ENCODE peak calls at places on chromosomes 7 and 10, in nine cellular contexts. One of them, this sample, is unnamed.

GRCh38 chr7:112757337-112757736 is 32.9 kb downstream of the TMEM168 start:
- DNase-seq in stimulated activated CD4-positive, alpha-beta T cell treated with anti-CD3 and anti-CD28 coated beads, Interleukin-1b, Interleukin-23, amount 100 ng/mL, for 48 hours: no peak
- DNase-seq in HCT116: no peak
- DNase-seq in NCI-H460: no peak
- DNase-seq in activated CD8-positive, alpha-beta T cell treated with anti-CD3 and anti-CD28 coated beads for 36 hours: no peak
- DNase-seq in lower lobe of right lung: no peak
- DNase-seq in DMS 273 treated with DMSO at 0.1 percent for 48 hours: no peak
- DNase-seq in coronary artery: no peak
- DNase-seq in retina: no peak
- DNase-seq in this sample: no peak

GRCh38 chr7:17843041-17843440 is 97.3 kb downstream of the SNX13 start:
- DNase-seq in stimulated activated CD4-positive, alpha-beta T cell treated with anti-CD3 and anti-CD28 coated beads, Interleukin-1b, Interleukin-23, amount 100 ng/mL, for 48 hours: no peak
- DNase-seq in HCT116: no peak
- DNase-seq in NCI-H460: no peak
- DNase-seq in activated CD8-positive, alpha-beta T cell treated with anti-CD3 and anti-CD28 coated beads for 36 hours: no peak
- DNase-seq in lower lobe of right lung: no peak
- DNase-seq in DMS 273 treated with DMSO at 0.1 percent for 48 hours: no peak
- DNase-seq in coronary artery: no peak
- DNase-seq in retina: no peak
- DNase-seq in this sample: no peak

GRCh38 chr7:151411551-151411950 is 1.7 kb upstream of the WDR86 start:
- DNase-seq in stimulated activated CD4-positive, alpha-beta T cell treated with anti-CD3 and anti-CD28 coated beads, Interleukin-1b, Interleukin-23, amount 100 ng/mL, for 48 hours: no peak
- DNase-seq in HCT116: no peak
- DNase-seq in NCI-H460: no peak
- DNase-seq in activated CD8-positive, alpha-beta T cell treated with anti-CD3 and anti-CD28 coated beads for 36 hours: no peak
- DNase-seq in lower lobe of right lung: no peak
- DNase-seq in DMS 273 treated with DMSO at 0.1 percent for 48 hours: no peak
- DNase-seq in coronary artery: no peak
- DNase-seq in retina: peak
- DNase-seq in this sample: no peak

GRCh38 chr10:26857991-26858706 is 2.6 kb downstream of the ABI1 start:
- DNase-seq in stimulated activated CD4-positive, alpha-beta T cell treated with anti-CD3 and anti-CD28 coated beads, Interleukin-1b, Interleukin-23, amount 100 ng/mL, for 48 hours: no peak
- DNase-seq in HCT116: no peak
- DNase-seq in NCI-H460: no peak
- DNase-seq in activated CD8-positive, alpha-beta T cell treated with anti-CD3 and anti-CD28 coated beads for 36 hours: no peak
- DNase-seq in lower lobe of right lung: no peak
- DNase-seq in DMS 273 treated with DMSO at 0.1 percent for 48 hours: no peak
- DNase-seq in coronary artery: no peak
- DNase-seq in retina: no peak
- DNase-seq in this sample: no peak

GRCh38 chr10:101577121-101577871 is 10.8 kb downstream of the POLL start:
- DNase-seq in stimulated activated CD4-positive, alpha-beta T cell treated with anti-CD3 and anti-CD28 coated beads, Interleukin-1b, Interleukin-23, amount 100 ng/mL, for 48 hours: no peak
- DNase-seq in HCT116: no peak
- DNase-seq in NCI-H460: no peak
- DNase-seq in activated CD8-positive, alpha-beta T cell treated with anti-CD3 and anti-CD28 coated beads for 36 hours: no peak
- DNase-seq in lower lobe of right lung: no peak
- DNase-seq in DMS 273 treated with DMSO at 0.1 percent for 48 hours: no peak
- DNase-seq in coronary artery: no peak
- DNase-seq in retina: no peak
- DNase-seq in this sample: no peak

GRCh38 chr7:33773053-33773452 is 132.3 kb upstream of the BMPER start:
- DNase-seq in stimulated activated CD4-positive, alpha-beta T cell treated with anti-CD3 and anti-CD28 coated beads, Interleukin-1b, Interleukin-23, amount 100 ng/mL, for 48 hours: no peak
- DNase-seq in HCT116: no peak
- DNase-seq in NCI-H460: no peak
- DNase-seq in activated CD8-positive, alpha-beta T cell treated with anti-CD3 and anti-CD28 coated beads for 36 hours: no peak
- DNase-seq in lower lobe of right lung: no peak
- DNase-seq in DMS 273 treated with DMSO at 0.1 percent for 48 hours: no peak
- DNase-seq in coronary artery: no peak
- DNase-seq in retina: no peak
- DNase-seq in this sample: no peak

GRCh38 chr7:128153436-128153835 is 87.6 kb upstream of the LEP start:
- DNase-seq in stimulated activated CD4-positive, alpha-beta T cell treated with anti-CD3 and anti-CD28 coated beads, Interleukin-1b, Interleukin-23, amount 100 ng/mL, for 48 hours: no peak
- DNase-seq in HCT116: no peak
- DNase-seq in NCI-H460: no peak
- DNase-seq in activated CD8-positive, alpha-beta T cell treated with anti-CD3 and anti-CD28 coated beads for 36 hours: no peak
- DNase-seq in lower lobe of right lung: no peak
- DNase-seq in DMS 273 treated with DMSO at 0.1 percent for 48 hours: no peak
- DNase-seq in coronary artery: peak
- DNase-seq in retina: peak
- DNase-seq in this sample: no peak

GRCh38 chr7:133344275-133344674 is 91.4 kb downstream of the EXOC4 start:
- DNase-seq in stimulated activated CD4-positive, alpha-beta T cell treated with anti-CD3 and anti-CD28 coated beads, Interleukin-1b, Interleukin-23, amount 100 ng/mL, for 48 hours: no peak
- DNase-seq in HCT116: no peak
- DNase-seq in NCI-H460: no peak
- DNase-seq in activated CD8-positive, alpha-beta T cell treated with anti-CD3 and anti-CD28 coated beads for 36 hours: no peak
- DNase-seq in lower lobe of right lung: no peak
- DNase-seq in DMS 273 treated with DMSO at 0.1 percent for 48 hours: no peak
- DNase-seq in coronary artery: no peak
- DNase-seq in retina: no peak
- DNase-seq in this sample: no peak

GRCh38 chr7:140316165-140316661 is 82.1 kb downstream of the SLC37A3 start:
- DNase-seq in stimulated activated CD4-positive, alpha-beta T cell treated with anti-CD3 and anti-CD28 coated beads, Interleukin-1b, Interleukin-23, amount 100 ng/mL, for 48 hours: peak
- DNase-seq in HCT116: peak
- DNase-seq in NCI-H460: no peak
- DNase-seq in activated CD8-positive, alpha-beta T cell treated with anti-CD3 and anti-CD28 coated beads for 36 hours: peak
- DNase-seq in lower lobe of right lung: peak
- DNase-seq in DMS 273 treated with DMSO at 0.1 percent for 48 hours: no peak
- DNase-seq in coronary artery: peak
- DNase-seq in retina: no peak
- DNase-seq in this sample: peak

GRCh38 chr7:41796331-41796730 is 93.4 kb upstream of the INHBA start:
- DNase-seq in stimulated activated CD4-positive, alpha-beta T cell treated with anti-CD3 and anti-CD28 coated beads, Interleukin-1b, Interleukin-23, amount 100 ng/mL, for 48 hours: no peak
- DNase-seq in HCT116: no peak
- DNase-seq in NCI-H460: no peak
- DNase-seq in activated CD8-positive, alpha-beta T cell treated with anti-CD3 and anti-CD28 coated beads for 36 hours: no peak
- DNase-seq in lower lobe of right lung: no peak
- DNase-seq in DMS 273 treated with DMSO at 0.1 percent for 48 hours: no peak
- DNase-seq in coronary artery: no peak
- DNase-seq in retina: no peak
- DNase-seq in this sample: no peak

GRCh38 chr10:73894245-73894971 is 16.5 kb upstream of the PLAU start:
- DNase-seq in stimulated activated CD4-positive, alpha-beta T cell treated with anti-CD3 and anti-CD28 coated beads, Interleukin-1b, Interleukin-23, amount 100 ng/mL, for 48 hours: peak
- DNase-seq in HCT116: no peak
- DNase-seq in NCI-H460: no peak
- DNase-seq in activated CD8-positive, alpha-beta T cell treated with anti-CD3 and anti-CD28 coated beads for 36 hours: peak
- DNase-seq in lower lobe of right lung: no peak
- DNase-seq in DMS 273 treated with DMSO at 0.1 percent for 48 hours: no peak
- DNase-seq in coronary artery: no peak
- DNase-seq in retina: no peak
- DNase-seq in this sample: no peak

This sample was measured in Right ventricle myocardium superior.